ENCODE peak calls at places on chromosomes 6 and 20, in ten cellular contexts. One of them, this sample, is unnamed. For H3K4me1, the result is how much of the 10 kb centered on the place peaks cover.

GRCh38 chr20:35478804-35479472 is 23.5 kb downstream of the CEP250 start:
- DNase-seq in PC-3: no peak
- DNase-seq in CD8-positive, alpha-beta T cell: no peak
- DNase-seq in heart right ventricle: no peak
- DNase-seq in right atrium auricular region: no peak
- DNase-seq in fibroblast of lung: no peak
- DNase-seq in BE2C: peak
- DNase-seq in tibial nerve: no peak
- DNase-seq in GM12878: no peak
- DNase-seq in kidney: no peak
- DNase-seq in this sample: no peak

GRCh38 chr20:59948828-59949720 is 8.9 kb downstream of the FAM217B start:
- DNase-seq in PC-3: peak
- DNase-seq in CD8-positive, alpha-beta T cell: no peak
- DNase-seq in heart right ventricle: peak
- DNase-seq in right atrium auricular region: no peak
- DNase-seq in fibroblast of lung: peak
- DNase-seq in BE2C: peak
- DNase-seq in tibial nerve: peak
- DNase-seq in GM12878: no peak
- DNase-seq in kidney: no peak
- DNase-seq in this sample: no peak

GRCh38 chr20:47267621-47268020 is 88.9 kb downstream of the ZMYND8 start:
- DNase-seq in PC-3: no peak
- DNase-seq in CD8-positive, alpha-beta T cell: no peak
- DNase-seq in heart right ventricle: no peak
- DNase-seq in right atrium auricular region: no peak
- DNase-seq in fibroblast of lung: no peak
- DNase-seq in BE2C: no peak
- DNase-seq in tibial nerve: no peak
- DNase-seq in GM12878: no peak
- DNase-seq in kidney: no peak
- DNase-seq in this sample: no peak

GRCh38 chr6:118708055-118708454 is 56.7 kb upstream of the CEP85L start:
- DNase-seq in PC-3: peak
- DNase-seq in CD8-positive, alpha-beta T cell: no peak
- DNase-seq in heart right ventricle: no peak
- DNase-seq in right atrium auricular region: no peak
- DNase-seq in fibroblast of lung: peak
- DNase-seq in BE2C: no peak
- DNase-seq in tibial nerve: no peak
- DNase-seq in GM12878: no peak
- DNase-seq in kidney: no peak
- DNase-seq in this sample: no peak

GRCh38 chr20:61976275-61976649 is 89.4 kb downstream of the TAF4 start:
- DNase-seq in PC-3: no peak
- DNase-seq in CD8-positive, alpha-beta T cell: no peak
- DNase-seq in heart right ventricle: no peak
- DNase-seq in right atrium auricular region: no peak
- DNase-seq in fibroblast of lung: no peak
- DNase-seq in BE2C: no peak
- DNase-seq in tibial nerve: no peak
- DNase-seq in GM12878: no peak
- DNase-seq in kidney: no peak
- DNase-seq in this sample: no peak

GRCh38 chr6:139891471-139891870 is 517.0 kb upstream of the CITED2 start:
- DNase-seq in PC-3: no peak
- DNase-seq in CD8-positive, alpha-beta T cell: no peak
- DNase-seq in heart right ventricle: no peak
- DNase-seq in right atrium auricular region: no peak
- DNase-seq in fibroblast of lung: peak
- DNase-seq in BE2C: no peak
- DNase-seq in tibial nerve: no peak
- DNase-seq in GM12878: no peak
- DNase-seq in kidney: no peak
- DNase-seq in this sample: no peak

GRCh38 chr20:24795444-24795843 is 153.6 kb upstream of the CST7 start:
- DNase-seq in PC-3: no peak
- DNase-seq in CD8-positive, alpha-beta T cell: no peak
- DNase-seq in heart right ventricle: no peak
- DNase-seq in right atrium auricular region: no peak
- DNase-seq in fibroblast of lung: peak
- DNase-seq in BE2C: no peak
- DNase-seq in tibial nerve: no peak
- DNase-seq in GM12878: no peak
- DNase-seq in kidney: no peak
- DNase-seq in this sample: no peak

GRCh38 chr6:116108836-116109235 is 8.2 kb downstream of the NT5DC1 start:
- DNase-seq in PC-3: no peak
- DNase-seq in CD8-positive, alpha-beta T cell: no peak
- DNase-seq in heart right ventricle: no peak
- DNase-seq in right atrium auricular region: no peak
- DNase-seq in fibroblast of lung: no peak
- DNase-seq in BE2C: peak
- DNase-seq in tibial nerve: no peak
- DNase-seq in GM12878: no peak
- DNase-seq in kidney: no peak
- DNase-seq in this sample: no peak

GRCh38 chr6:145214570-145214969 is 520.8 kb downstream of the EPM2A start:
- DNase-seq in PC-3: peak
- DNase-seq in CD8-positive, alpha-beta T cell: no peak
- DNase-seq in heart right ventricle: no peak
- DNase-seq in right atrium auricular region: no peak
- DNase-seq in fibroblast of lung: peak
- DNase-seq in BE2C: no peak
- DNase-seq in tibial nerve: no peak
- DNase-seq in GM12878: no peak
- DNase-seq in kidney: no peak
- DNase-seq in this sample: peak

GRCh38 chr20:33919653-33920052 is 74.1 kb upstream of the RALY start:
- DNase-seq in PC-3: no peak
- DNase-seq in CD8-positive, alpha-beta T cell: no peak
- DNase-seq in heart right ventricle: no peak
- DNase-seq in right atrium auricular region: no peak
- DNase-seq in fibroblast of lung: no peak
- DNase-seq in BE2C: no peak
- DNase-seq in tibial nerve: no peak
- DNase-seq in GM12878: no peak
- DNase-seq in kidney: no peak
- DNase-seq in this sample: no peak

GRCh38 chr6:135087803-135088202 is 33.2 kb upstream of the HBS1L start:
- DNase-seq in PC-3: no peak
- DNase-seq in CD8-positive, alpha-beta T cell: no peak
- DNase-seq in heart right ventricle: no peak
- DNase-seq in right atrium auricular region: no peak
- DNase-seq in fibroblast of lung: no peak
- DNase-seq in BE2C: no peak
- DNase-seq in tibial nerve: no peak
- DNase-seq in GM12878: no peak
- DNase-seq in kidney: no peak
- DNase-seq in this sample: no peak

GRCh38 chr6:139568956-139569538 is 194.6 kb upstream of the CITED2 start:
- DNase-seq in PC-3: peak
- DNase-seq in CD8-positive, alpha-beta T cell: no peak
- DNase-seq in heart right ventricle: no peak
- DNase-seq in right atrium auricular region: no peak
- DNase-seq in fibroblast of lung: peak
- DNase-seq in BE2C: no peak
- DNase-seq in tibial nerve: no peak
- DNase-seq in GM12878: no peak
- DNase-seq in kidney: no peak
- DNase-seq in this sample: no peak

GRCh38 chr6:79570802-79571367 is 33.7 kb upstream of the LCA5 start:
- DNase-seq in PC-3: no peak
- DNase-seq in CD8-positive, alpha-beta T cell: no peak
- DNase-seq in heart right ventricle: no peak
- DNase-seq in right atrium auricular region: no peak
- DNase-seq in fibroblast of lung: no peak
- DNase-seq in BE2C: no peak
- DNase-seq in tibial nerve: no peak
- DNase-seq in GM12878: no peak
- DNase-seq in kidney: no peak
- DNase-seq in this sample: no peak

GRCh38 chr6:149454405-149454848 is 30.4 kb downstream of the ZC3H12D start:
- DNase-seq in PC-3: peak
- DNase-seq in CD8-positive, alpha-beta T cell: no peak
- DNase-seq in heart right ventricle: peak
- DNase-seq in right atrium auricular region: peak
- DNase-seq in fibroblast of lung: peak
- DNase-seq in BE2C: no peak
- DNase-seq in tibial nerve: peak
- DNase-seq in GM12878: no peak
- DNase-seq in kidney: peak
- DNase-seq in this sample: no peak

GRCh38 chr6:18561006-18561750 is 174.0 kb downstream of the RNF144B start:
- DNase-seq in PC-3: no peak
- DNase-seq in CD8-positive, alpha-beta T cell: no peak
- DNase-seq in heart right ventricle: peak
- DNase-seq in right atrium auricular region: no peak
- DNase-seq in fibroblast of lung: no peak
- DNase-seq in BE2C: no peak
- DNase-seq in tibial nerve: peak
- DNase-seq in GM12878: no peak
- DNase-seq in kidney: no peak
- DNase-seq in this sample: no peak

GRCh38 chr6:166314454-166314853 is 6.3 kb upstream of the PRR18 start:
- DNase-seq in PC-3: no peak
- DNase-seq in CD8-positive, alpha-beta T cell: no peak
- DNase-seq in heart right ventricle: no peak
- DNase-seq in right atrium auricular region: no peak
- DNase-seq in fibroblast of lung: no peak
- DNase-seq in BE2C: no peak
- DNase-seq in tibial nerve: no peak
- DNase-seq in GM12878: no peak
- DNase-seq in kidney: no peak
- DNase-seq in this sample: no peak

GRCh38 chr20:61923371-61924166 is 142.1 kb downstream of the TAF4 start:
- DNase-seq in PC-3: no peak
- DNase-seq in CD8-positive, alpha-beta T cell: no peak
- DNase-seq in heart right ventricle: no peak
- DNase-seq in right atrium auricular region: no peak
- DNase-seq in fibroblast of lung: peak
- DNase-seq in BE2C: no peak
- DNase-seq in tibial nerve: no peak
- DNase-seq in GM12878: no peak
- DNase-seq in kidney: peak
- DNase-seq in this sample: no peak

GRCh38 chr6:108287373-108287772 is 7.5 kb upstream of the AFG1L start:
- DNase-seq in PC-3: no peak
- DNase-seq in CD8-positive, alpha-beta T cell: no peak
- DNase-seq in heart right ventricle: no peak
- DNase-seq in right atrium auricular region: no peak
- DNase-seq in fibroblast of lung: no peak
- DNase-seq in BE2C: no peak
- DNase-seq in tibial nerve: no peak
- DNase-seq in GM12878: no peak
- DNase-seq in kidney: no peak
- DNase-seq in this sample: no peak
- H3K4me1 ChIP-seq in PC-3: under half
- H3K4me1 ChIP-seq in CD8-positive, alpha-beta T cell: under half
- H3K4me1 ChIP-seq in heart right ventricle: under half
- H3K4me1 ChIP-seq in right atrium auricular region: under half
- H3K4me1 ChIP-seq in fibroblast of lung: under half
- H3K4me1 ChIP-seq in BE2C: under half
- H3K4me1 ChIP-seq in tibial nerve: under half
- H3K4me1 ChIP-seq in GM12878: under half
- H3K4me1 ChIP-seq in kidney: under half
- H3K4me1 ChIP-seq in this sample: under half

GRCh38 chr6:15434263-15434662 is 188.4 kb downstream of the JARID2 start:
- DNase-seq in PC-3: no peak
- DNase-seq in CD8-positive, alpha-beta T cell: no peak
- DNase-seq in heart right ventricle: no peak
- DNase-seq in right atrium auricular region: no peak
- DNase-seq in fibroblast of lung: no peak
- DNase-seq in BE2C: no peak
- DNase-seq in tibial nerve: no peak
- DNase-seq in GM12878: no peak
- DNase-seq in kidney: no peak
- DNase-seq in this sample: no peak
- H3K4me1 ChIP-seq in PC-3: under half
- H3K4me1 ChIP-seq in CD8-positive, alpha-beta T cell: under half
- H3K4me1 ChIP-seq in heart right ventricle: under half
- H3K4me1 ChIP-seq in right atrium auricular region: under half
- H3K4me1 ChIP-seq in fibroblast of lung: under half
- H3K4me1 ChIP-seq in BE2C: under half
- H3K4me1 ChIP-seq in tibial nerve: under half
- H3K4me1 ChIP-seq in GM12878: half or more
- H3K4me1 ChIP-seq in kidney: under half
- H3K4me1 ChIP-seq in this sample: under half

DNA sequence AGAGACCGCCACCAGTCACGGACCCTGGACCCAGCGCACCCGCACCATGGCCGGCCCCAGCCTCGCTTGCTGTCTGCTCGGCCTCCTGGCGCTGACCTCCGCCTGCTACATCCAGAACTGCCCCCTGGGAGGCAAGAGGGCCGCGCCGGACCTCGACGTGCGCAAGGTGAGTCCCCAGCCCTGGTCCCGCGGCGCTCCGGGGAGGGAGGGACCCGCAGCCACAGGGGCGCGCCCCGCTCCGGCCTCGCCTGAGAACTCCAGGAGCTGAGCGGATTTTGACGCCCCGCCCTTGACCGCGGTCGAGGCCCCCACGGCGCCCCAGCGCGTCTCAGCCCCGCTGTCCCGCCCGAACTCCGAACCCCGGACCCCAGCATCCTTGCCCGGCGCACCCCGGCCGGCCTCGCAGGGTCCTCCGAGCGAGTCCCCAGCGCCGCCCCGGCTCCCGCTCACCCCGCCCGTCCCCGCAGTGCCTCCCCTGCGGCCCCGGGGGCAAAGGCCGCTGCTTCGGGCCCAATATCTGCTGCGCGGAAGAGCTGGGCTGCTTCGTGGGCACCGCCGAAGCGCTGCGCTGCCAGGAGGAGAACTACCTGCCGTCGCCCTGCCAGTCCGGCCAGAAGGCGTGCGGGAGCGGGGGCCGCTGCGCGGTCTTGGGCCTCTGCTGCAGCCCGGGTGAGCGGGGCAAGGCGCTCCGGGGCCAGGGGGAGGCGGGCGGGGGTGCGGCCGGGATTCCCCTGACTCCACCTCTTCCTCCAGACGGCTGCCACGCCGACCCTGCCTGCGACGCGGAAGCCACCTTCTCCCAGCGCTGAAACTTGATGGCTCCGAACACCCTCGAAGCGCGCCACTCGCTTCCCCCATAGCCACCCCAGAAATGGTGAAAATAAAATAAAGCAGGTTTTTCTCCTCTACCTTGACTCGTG is at the start of gene OXT:
- DNase-seq in PC-3: no peak
- DNase-seq in CD8-positive, alpha-beta T cell: peak
- DNase-seq in heart right ventricle: peak
- DNase-seq in right atrium auricular region: no peak
- DNase-seq in fibroblast of lung: peak
- DNase-seq in BE2C: no peak
- DNase-seq in tibial nerve: no peak
- DNase-seq in GM12878: no peak
- DNase-seq in kidney: peak
- DNase-seq in this sample: peak
- H3K4me1 ChIP-seq in PC-3: under half
- H3K4me1 ChIP-seq in CD8-positive, alpha-beta T cell: under half
- H3K4me1 ChIP-seq in heart right ventricle: under half
- H3K4me1 ChIP-seq in right atrium auricular region: under half
- H3K4me1 ChIP-seq in fibroblast of lung: under half
- H3K4me1 ChIP-seq in BE2C: under half
- H3K4me1 ChIP-seq in tibial nerve: under half
- H3K4me1 ChIP-seq in GM12878: under half
- H3K4me1 ChIP-seq in kidney: under half
- H3K4me1 ChIP-seq in this sample: under half

GRCh38 chr20:44548171-44548678 is 26.4 kb upstream of the SERINC3 start:
- DNase-seq in PC-3: peak
- DNase-seq in CD8-positive, alpha-beta T cell: no peak
- DNase-seq in heart right ventricle: no peak
- DNase-seq in right atrium auricular region: no peak
- DNase-seq in fibroblast of lung: no peak
- DNase-seq in BE2C: no peak
- DNase-seq in tibial nerve: no peak
- DNase-seq in GM12878: no peak
- DNase-seq in kidney: no peak
- DNase-seq in this sample: no peak
- H3K4me1 ChIP-seq in PC-3: under half
- H3K4me1 ChIP-seq in CD8-positive, alpha-beta T cell: under half
- H3K4me1 ChIP-seq in heart right ventricle: under half
- H3K4me1 ChIP-seq in right atrium auricular region: under half
- H3K4me1 ChIP-seq in fibroblast of lung: under half
- H3K4me1 ChIP-seq in BE2C: under half
- H3K4me1 ChIP-seq in tibial nerve: under half
- H3K4me1 ChIP-seq in GM12878: under half
- H3K4me1 ChIP-seq in kidney: under half
- H3K4me1 ChIP-seq in this sample: under half

This sample was measured in HAP-1.